ENCODE peak calls at places on chromosomes 5 and 9, in six cellular contexts. Y is mucosa of descending colon, E is activated gamma-delta T cell treated with Interleukin-2 at 50 U/mL for 16 hours, Q is fibroblast of pulmonary artery, R is substantia nigra, V is left ventricle myocardium superior. D is an unnamed sample.

GRCh38 chr5:163504091-163504931 is 1.1 kb upstream of the MAT2B start:
- DNase-seq in Y (peak), V (peak), Q (peak), E (peak), R (peak), D (no peak)

GRCh38 chr5:110726249-110727024 is at the start of gene TMEM232:
- DNase-seq in E (peak), Q (peak), V (peak), Y (peak), R (peak), D (peak)

GRCh38 chr9:94937214-94937903 is 210.9 kb downstream of the AOPEP start:
- DNase-seq in Q (peak), E (no peak), V (no peak), Y (no peak), R (no peak), D (no peak)

GRCh38 chr9:27303219-27303618 is 6.3 kb upstream of the EQTN start:
- DNase-seq in Q (peak), E (no peak), V (no peak), R (no peak), Y (no peak), D (no peak)

GRCh38 chr5:18745591-18745987 is 1111.3 kb downstream of the TAF11L14 start:
- DNase-seq in V (peak), Y (peak), R (no peak), E (no peak), Q (no peak), D (peak)

GRCh38 chr5:39422036-39422606 is 2.7 kb downstream of the DAB2 start:
- DNase-seq in E (no peak), V (no peak), Y (no peak), Q (no peak), R (no peak), D (no peak)

GRCh38 chr9:114382951-114383865 is 4.6 kb downstream of the AKNA start:
- DNase-seq in Y (no peak), V (peak), Q (peak), E (peak), R (peak), D (peak)

GRCh38 chr9:75640250-75640649 is 250.2 kb upstream of the PCSK5 start:
- DNase-seq in E (no peak), R (no peak), Q (no peak), Y (no peak), V (no peak), D (no peak)

GRCh38 chr5:60387041-60387440 is 312.9 kb downstream of the DEPDC1B start:
- DNase-seq in V (no peak), E (no peak), R (no peak), Q (no peak), Y (no peak), D (no peak)

GRCh38 chr5:115702025-115702424 is 76.2 kb upstream of the TMED7 start:
- DNase-seq in Y (no peak), Q (no peak), V (no peak), R (no peak), E (no peak), D (no peak)

GRCh38 chr5:173778152-173778782 is 109.9 kb upstream of the CPEB4 start:
- DNase-seq in R (no peak), E (no peak), V (no peak), Q (no peak), Y (no peak), D (peak)

GRCh38 chr5:114467729-114468128 is 105.9 kb downstream of the KCNN2 start:
- DNase-seq in Q (no peak), R (no peak), Y (no peak), E (no peak), V (no peak), D (no peak)

GRCh38 chr5:7374186-7374585 is 21.8 kb upstream of the ADCY2 start:
- DNase-seq in Y (no peak), V (no peak), E (no peak), Q (no peak), R (no peak), D (no peak)

GRCh38 chr9:127102788-127103187 is 19.6 kb downstream of the ANGPTL2 start:
- DNase-seq in R (no peak), Q (no peak), Y (no peak), E (no peak), V (no peak), D (no peak)

GRCh38 chr9:92563701-92564100 is 27.9 kb upstream of the ECM2 start:
- DNase-seq in R (no peak), Q (peak), V (no peak), Y (no peak), E (no peak), D (no peak)

GRCh38 chr5:67221487-67222242 is 25.1 kb upstream of the CD180 start:
- DNase-seq in E (peak), Q (no peak), R (no peak), V (no peak), Y (peak), D (no peak)

GRCh38 chr9:131478421-131478868 is 24.3 kb upstream of the POMT1 start:
- DNase-seq in Q (peak), V (peak), E (peak), Y (peak), R (no peak), D (peak)

GRCh38 chr5:428219-428618 is 14.8 kb upstream of the EXOC3 start:
- DNase-seq in V (no peak), E (no peak), Y (no peak), R (no peak), Q (no peak), D (peak)

GRCh38 chr9:2800385-2801179 is 43.3 kb downstream of the PUM3 start:
- DNase-seq in Y (no peak), V (no peak), R (no peak), E (no peak), Q (peak), D (no peak)

GRCh38 chr5:73859696-73860095 is 233.7 kb downstream of the ARHGEF28 start:
- DNase-seq in E (no peak), Q (no peak), Y (no peak), R (no peak), V (no peak), D (no peak)

GRCh38 chr5:132271251-132272246 is 14.1 kb downstream of the PDLIM4 start:
- DNase-seq in Q (no peak), Y (peak), V (no peak), E (no peak), R (no peak), D (peak)

D was measured in kidney.